ENCODE peak calls at places on chromosomes 3 and 15, in four cellular contexts. G, W, P and F are unnamed samples.

GRCh38 chr15:68056097-68056865 is 2.2 kb downstream of the PIAS1 start:
- DNase-seq in G (no peak), W (no peak), P (no peak), F (no peak)

GRCh38 chr3:156373654-156374053 is 181.3 kb downstream of the SSR3 start:
- DNase-seq in G (no peak), P (no peak), W (no peak), F (no peak)

GRCh38 chr3:122679467-122680291 is 960 bp upstream of the PARP14 start:
- DNase-seq in W (peak), P (peak), G (no peak), F (no peak)

GRCh38 chr15:62742409-62743171 is 300.0 kb upstream of the TPM1 start:
- DNase-seq in G (peak), W (no peak), P (peak), F (no peak)

GRCh38 chr3:123508176-123508575 is 59.3 kb upstream of the ADCY5 start:
- DNase-seq in P (no peak), W (no peak), G (no peak), F (no peak)

GRCh38 chr3:13015286-13016082 is 57.7 kb downstream of the IQSEC1 start:
- DNase-seq in W (peak), G (no peak), P (no peak), F (peak)

GRCh38 chr3:8742921-8743605 is 9.5 kb downstream of the CAV3 start:
- DNase-seq in G (no peak), W (no peak), P (peak), F (no peak)

GRCh38 chr3:142209655-142210054 is 15.7 kb downstream of the GK5 start:
- DNase-seq in P (peak), G (no peak), W (no peak), F (no peak)

GRCh38 chr15:44971036-44971435 is 14.5 kb downstream of the TERB2 start:
- DNase-seq in W (no peak), G (no peak), P (no peak), F (no peak)

GRCh38 chr3:152225176-152225575 is 43.6 kb upstream of the MBNL1 start:
- DNase-seq in G (no peak), P (no peak), W (no peak), F (no peak)

GRCh38 chr3:177729939-177730700 is 532.8 kb upstream of the TBL1XR1 start:
- DNase-seq in P (no peak), W (no peak), G (no peak), F (no peak)

GRCh38 chr15:80480909-80481308 is 76.7 kb downstream of the ARNT2 start:
- DNase-seq in W (no peak), P (peak), G (no peak), F (no peak)

GRCh38 chr3:160686955-160687535 is 10.1 kb downstream of the ARL14 start:
- DNase-seq in W (no peak), G (no peak), P (peak), F (no peak)

GRCh38 chr3:102189564-102190339 is 245.1 kb upstream of the ZPLD1 start:
- DNase-seq in G (no peak), P (no peak), W (no peak), F (no peak)

GRCh38 chr3:79558943-79559342 is 208.9 kb downstream of the ROBO1 start:
- DNase-seq in W (no peak), P (no peak), G (no peak), F (no peak)

GRCh38 chr3:186208328-186208989 is 99.6 kb upstream of the ETV5 start:
- DNase-seq in G (no peak), W (no peak), P (no peak), F (no peak)

GRCh38 chr15:31303434-31304073 is 23.1 kb upstream of the KLF13 start:
- DNase-seq in P (no peak), W (peak), G (no peak), F (no peak)
- TF ChIP-seq CTCF in P (no peak), W (no peak), G (no peak), F (no peak)

GRCh38 chr3:31692714-31693113 is 160.0 kb downstream of the STT3B start:
- DNase-seq in W (no peak), G (no peak), P (no peak), F (no peak)
- TF ChIP-seq CTCF in W (no peak), G (no peak), P (no peak), F (no peak)

GRCh38 chr3:37257581-37257980 is 83.2 kb upstream of the LRRFIP2 start:
- DNase-seq in P (no peak), W (no peak), G (no peak), F (no peak)

GRCh38 chr3:37255990-37256308 is 81.6 kb upstream of the LRRFIP2 start:
- DNase-seq in P (no peak), G (no peak), W (no peak), F (no peak)

GRCh38 chr3:37259291-37259690 is 84.9 kb upstream of the LRRFIP2 start:
- DNase-seq in G (no peak), W (no peak), P (no peak), F (no peak)

GRCh38 chr3:37254316-37254715 is 79.9 kb upstream of the LRRFIP2 start:
- DNase-seq in W (no peak), G (no peak), P (no peak), F (no peak)

GRCh38 chr3:37256447-37256846 is 82.1 kb upstream of the LRRFIP2 start:
- DNase-seq in G (no peak), P (no peak), W (no peak), F (no peak)
- TF ChIP-seq CTCF in G (peak), P (peak), W (no peak), F (no peak)

GRCh38 chr3:61894988-61895935 is 333.9 kb downstream of the PTPRG start:
- DNase-seq in W (no peak), P (peak), G (no peak), F (no peak)
- TF ChIP-seq CTCF in W (no peak), P (no peak), G (no peak), F (no peak)